ENCODE peak calls at places on chromosomes 4 and X, in six cellular contexts. One of them, this sample, is unnamed.

GRCh38 chr4:53863163-53863562 is 201.2 kb downstream of the CHIC2 start:
- DNase-seq in fibroblast of lung: peak; percentile 69
- DNase-seq in PC-3: no peak
- DNase-seq in endothelial cell of umbilical vein: no peak
- DNase-seq in H9: no peak
- DNase-seq in Karpas-422: no peak
- DNase-seq in this sample: no peak

GRCh38 chrX:1466971-1467561 is 14.4 kb upstream of the ASMTL start:
- DNase-seq in fibroblast of lung: no peak
- DNase-seq in PC-3: no peak
- DNase-seq in endothelial cell of umbilical vein: no peak
- DNase-seq in H9: peak; percentile 28
- DNase-seq in Karpas-422: no peak
- DNase-seq in this sample: peak; percentile 90

GRCh38 chrX:23901805-23902204 is 5.9 kb downstream of the APOO start:
- DNase-seq in fibroblast of lung: peak; percentile 70
- DNase-seq in PC-3: peak; percentile 70
- DNase-seq in endothelial cell of umbilical vein: peak; percentile 81
- DNase-seq in H9: peak; percentile 40
- DNase-seq in Karpas-422: peak; percentile 90
- DNase-seq in this sample: peak; percentile 71

GRCh38 chr4:119730644-119730995 is 102.0 kb upstream of the PDE5A start:
- DNase-seq in fibroblast of lung: no peak
- DNase-seq in PC-3: no peak
- DNase-seq in endothelial cell of umbilical vein: no peak
- DNase-seq in H9: no peak
- DNase-seq in Karpas-422: no peak
- DNase-seq in this sample: no peak

GRCh38 chrX:134167804-134168203 is 69.2 kb upstream of the CCDC160 start:
- DNase-seq in fibroblast of lung: no peak
- DNase-seq in PC-3: no peak
- DNase-seq in endothelial cell of umbilical vein: no peak
- DNase-seq in H9: no peak
- DNase-seq in Karpas-422: no peak
- DNase-seq in this sample: no peak

GRCh38 chrX:103540145-103540544 is 20.9 kb upstream of the RAB40A start:
- DNase-seq in fibroblast of lung: peak; percentile 49
- DNase-seq in PC-3: peak; percentile 51
- DNase-seq in endothelial cell of umbilical vein: no peak
- DNase-seq in H9: no peak
- DNase-seq in Karpas-422: no peak
- DNase-seq in this sample: no peak

GRCh38 chr4:7134737-7135388 is 57.5 kb upstream of the SORCS2 start:
- DNase-seq in fibroblast of lung: peak; percentile 94
- DNase-seq in PC-3: peak; percentile 50
- DNase-seq in endothelial cell of umbilical vein: no peak
- DNase-seq in H9: no peak
- DNase-seq in Karpas-422: no peak
- DNase-seq in this sample: no peak

GRCh38 chr4:148998719-148999118 is 556.5 kb upstream of the NR3C2 start:
- DNase-seq in fibroblast of lung: no peak
- DNase-seq in PC-3: peak; percentile 50
- DNase-seq in endothelial cell of umbilical vein: no peak
- DNase-seq in H9: peak; percentile 58
- DNase-seq in Karpas-422: peak; percentile 68
- DNase-seq in this sample: peak; percentile 32

GRCh38 chr4:46886711-46887110 is 22.3 kb downstream of the COX7B2 start:
- DNase-seq in fibroblast of lung: peak; percentile 12
- DNase-seq in PC-3: peak; percentile 38
- DNase-seq in endothelial cell of umbilical vein: peak; percentile 4
- DNase-seq in H9: no peak
- DNase-seq in Karpas-422: peak; percentile 52
- DNase-seq in this sample: no peak

GRCh38 chr4:114312349-114312748 is 286.3 kb upstream of the UGT8 start:
- DNase-seq in fibroblast of lung: no peak
- DNase-seq in PC-3: no peak
- DNase-seq in endothelial cell of umbilical vein: no peak
- DNase-seq in H9: peak; percentile 31
- DNase-seq in Karpas-422: no peak
- DNase-seq in this sample: no peak

GRCh38 chr4:153806073-153806472 is 17.2 kb upstream of the SFRP2 start:
- DNase-seq in fibroblast of lung: no peak
- DNase-seq in PC-3: no peak
- DNase-seq in endothelial cell of umbilical vein: no peak
- DNase-seq in H9: no peak
- DNase-seq in Karpas-422: no peak
- DNase-seq in this sample: no peak

GRCh38 chrX:115912372-115912897 is 258.1 kb upstream of the AGTR2 start:
- DNase-seq in fibroblast of lung: no peak
- DNase-seq in PC-3: peak; percentile 5
- DNase-seq in endothelial cell of umbilical vein: no peak
- DNase-seq in H9: peak; percentile 62
- DNase-seq in Karpas-422: peak; percentile 93
- DNase-seq in this sample: no peak

GRCh38 chr4:16120720-16121119 is 36.9 kb upstream of the PROM1 start:
- DNase-seq in fibroblast of lung: no peak
- DNase-seq in PC-3: no peak
- DNase-seq in endothelial cell of umbilical vein: no peak
- DNase-seq in H9: peak; percentile 34
- DNase-seq in Karpas-422: peak; percentile 52
- DNase-seq in this sample: peak; percentile 29

GRCh38 chr4:8915201-8916200 is 43.9 kb upstream of the HMX1 start:
- DNase-seq in fibroblast of lung: no peak
- DNase-seq in PC-3: no peak
- DNase-seq in endothelial cell of umbilical vein: no peak
- DNase-seq in H9: no peak
- DNase-seq in Karpas-422: no peak
- DNase-seq in this sample: no peak

GRCh38 chr4:14000091-14000814 is 372.7 kb upstream of the BOD1L1 start:
- DNase-seq in fibroblast of lung: no peak
- DNase-seq in PC-3: peak; percentile 10
- DNase-seq in endothelial cell of umbilical vein: no peak
- DNase-seq in H9: no peak
- DNase-seq in Karpas-422: no peak
- DNase-seq in this sample: no peak

GRCh38 chr4:112060212-112060611 is 85.0 kb upstream of the FAM241A start:
- DNase-seq in fibroblast of lung: no peak
- DNase-seq in PC-3: peak; percentile 59
- DNase-seq in endothelial cell of umbilical vein: peak; percentile 59
- DNase-seq in H9: no peak
- DNase-seq in Karpas-422: peak; percentile 52
- DNase-seq in this sample: peak; percentile 11

GRCh38 chr4:15781427-15782095 is 3.4 kb downstream of the CD38 start:
- DNase-seq in fibroblast of lung: no peak
- DNase-seq in PC-3: no peak
- DNase-seq in endothelial cell of umbilical vein: no peak
- DNase-seq in H9: no peak
- DNase-seq in Karpas-422: no peak
- DNase-seq in this sample: no peak

GRCh38 chr4:43932448-43932847 is 516.2 kb downstream of the KCTD8 start:
- DNase-seq in fibroblast of lung: no peak
- DNase-seq in PC-3: no peak
- DNase-seq in endothelial cell of umbilical vein: no peak
- DNase-seq in H9: no peak
- DNase-seq in Karpas-422: no peak
- DNase-seq in this sample: no peak

GRCh38 chr4:56466910-56467283 is 520 bp upstream of the SRP72 start:
- DNase-seq in fibroblast of lung: no peak
- DNase-seq in PC-3: peak; percentile 19
- DNase-seq in endothelial cell of umbilical vein: no peak
- DNase-seq in H9: no peak
- DNase-seq in Karpas-422: peak; percentile 45
- DNase-seq in this sample: no peak

GRCh38 chr4:147289181-147289580 is 191.7 kb upstream of the EDNRA start:
- DNase-seq in fibroblast of lung: no peak
- DNase-seq in PC-3: no peak
- DNase-seq in endothelial cell of umbilical vein: no peak
- DNase-seq in H9: no peak
- DNase-seq in Karpas-422: no peak
- DNase-seq in this sample: no peak

GRCh38 chr4:14178421-14178820 is 550.9 kb upstream of the BOD1L1 start:
- DNase-seq in fibroblast of lung: peak; percentile 38
- DNase-seq in PC-3: peak; percentile 68
- DNase-seq in endothelial cell of umbilical vein: peak; percentile 62
- DNase-seq in H9: no peak
- DNase-seq in Karpas-422: no peak
- DNase-seq in this sample: peak; percentile 41

GRCh38 chr4:56181140-56181950 is 205.9 kb downstream of the AASDH start:
- DNase-seq in fibroblast of lung: peak; percentile 45
- DNase-seq in PC-3: no peak
- DNase-seq in endothelial cell of umbilical vein: no peak
- DNase-seq in H9: no peak
- DNase-seq in Karpas-422: no peak
- DNase-seq in this sample: no peak

GRCh38 chr4:121973791-121974190 is 21.9 kb upstream of the TRPC3 start:
- DNase-seq in fibroblast of lung: no peak
- DNase-seq in PC-3: no peak
- DNase-seq in endothelial cell of umbilical vein: no peak
- DNase-seq in H9: no peak
- DNase-seq in Karpas-422: no peak
- DNase-seq in this sample: no peak

GRCh38 chr4:121980643-121981042 is 28.8 kb upstream of the TRPC3 start:
- DNase-seq in fibroblast of lung: no peak
- DNase-seq in PC-3: no peak
- DNase-seq in endothelial cell of umbilical vein: no peak
- DNase-seq in H9: no peak
- DNase-seq in Karpas-422: no peak
- DNase-seq in this sample: no peak

GRCh38 chr4:121978169-121978516 is 26.3 kb upstream of the TRPC3 start:
- DNase-seq in fibroblast of lung: no peak
- DNase-seq in PC-3: no peak
- DNase-seq in endothelial cell of umbilical vein: no peak
- DNase-seq in H9: no peak
- DNase-seq in Karpas-422: no peak
- DNase-seq in this sample: no peak

GRCh38 chr4:121977251-121978168 is 25.6 kb upstream of the TRPC3 start:
- DNase-seq in fibroblast of lung: no peak
- DNase-seq in PC-3: no peak
- DNase-seq in endothelial cell of umbilical vein: no peak
- DNase-seq in H9: no peak
- DNase-seq in Karpas-422: peak; percentile 77
- DNase-seq in this sample: peak; percentile 70
- H3K4me2 ChIP-seq in fibroblast of lung: no peak overlapping the region
- H3K4me2 ChIP-seq in PC-3: no peak overlapping the region
- H3K4me2 ChIP-seq in endothelial cell of umbilical vein: no peak overlapping the region
- H3K4me2 ChIP-seq in H9: no peak overlapping the region
- H3K4me2 ChIP-seq in Karpas-422: peak overlapping the region; percentile 60
- H3K4me2 ChIP-seq in this sample: peak overlapping the region; percentile 68

DNA sequence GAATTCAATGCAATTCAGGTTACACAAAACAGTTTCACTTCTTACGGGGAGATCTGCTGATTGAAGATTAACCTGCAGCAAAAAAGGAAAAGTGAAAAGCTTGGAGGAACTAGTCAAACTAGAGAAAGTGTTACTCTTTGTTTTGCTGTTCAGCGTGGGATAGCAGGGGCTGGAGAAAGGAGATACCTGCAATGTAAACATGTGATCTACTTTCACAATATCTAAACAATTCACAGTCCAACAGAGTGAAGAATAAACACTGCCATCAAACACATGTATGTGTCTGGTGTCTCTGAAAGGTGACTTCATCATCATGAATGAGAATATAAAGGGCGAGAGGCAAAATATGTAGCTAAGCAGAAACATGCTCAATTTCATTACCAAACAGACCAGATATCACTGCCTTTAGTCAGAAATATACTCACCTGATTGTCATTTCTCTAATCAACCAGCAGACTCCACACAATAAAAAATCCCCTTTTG is 26.4 kb downstream of the NIPAL1 start:
- DNase-seq in fibroblast of lung: no peak
- DNase-seq in PC-3: no peak
- DNase-seq in endothelial cell of umbilical vein: no peak
- DNase-seq in H9: no peak
- DNase-seq in Karpas-422: no peak
- DNase-seq in this sample: no peak
- H3K4me2 ChIP-seq in fibroblast of lung: no peak overlapping the region
- H3K4me2 ChIP-seq in PC-3: peak overlapping the region; percentile 36
- H3K4me2 ChIP-seq in endothelial cell of umbilical vein: no peak overlapping the region
- H3K4me2 ChIP-seq in H9: no peak overlapping the region
- H3K4me2 ChIP-seq in Karpas-422: no peak overlapping the region
- H3K4me2 ChIP-seq in this sample: peak overlapping the region; percentile 80

GRCh38 chrX:135596495-135596894 is 76.0 kb downstream of the INTS6L start:
- DNase-seq in fibroblast of lung: peak; percentile 1
- DNase-seq in PC-3: peak; percentile 58
- DNase-seq in endothelial cell of umbilical vein: peak; percentile 1
- DNase-seq in H9: peak; percentile 66
- DNase-seq in Karpas-422: peak; percentile 85
- DNase-seq in this sample: peak; percentile 42
- H3K4me2 ChIP-seq in fibroblast of lung: no peak overlapping the region
- H3K4me2 ChIP-seq in PC-3: peak overlapping the region; percentile 44
- H3K4me2 ChIP-seq in endothelial cell of umbilical vein: no peak overlapping the region
- H3K4me2 ChIP-seq in H9: no peak overlapping the region
- H3K4me2 ChIP-seq in Karpas-422: no peak overlapping the region
- H3K4me2 ChIP-seq in this sample: no peak overlapping the region

DNA sequence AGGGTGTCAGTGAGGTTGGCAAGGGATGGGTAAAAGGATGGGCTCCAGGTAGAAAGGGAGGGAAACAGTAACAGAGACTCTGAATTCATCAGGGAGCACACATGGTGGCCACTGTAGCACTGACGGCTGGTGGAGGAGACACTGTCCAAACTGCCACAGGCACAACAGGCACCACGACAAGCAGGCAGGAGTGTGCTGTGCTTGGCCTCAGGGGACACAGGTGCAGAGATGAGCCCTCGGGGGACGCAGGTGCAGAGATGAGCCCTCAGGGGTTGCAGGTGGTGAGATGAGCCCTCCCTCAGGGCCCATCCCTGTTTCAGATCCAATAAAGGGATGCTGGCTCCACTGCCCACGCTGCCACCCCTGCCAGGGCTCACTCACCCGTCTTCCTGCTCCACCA is 7.6 kb downstream of the PDE6B start:
- DNase-seq in fibroblast of lung: no peak
- DNase-seq in PC-3: no peak
- DNase-seq in endothelial cell of umbilical vein: no peak
- DNase-seq in H9: no peak
- DNase-seq in Karpas-422: no peak
- DNase-seq in this sample: peak; percentile 29
- H3K4me2 ChIP-seq in fibroblast of lung: no peak overlapping the region
- H3K4me2 ChIP-seq in PC-3: no peak overlapping the region
- H3K4me2 ChIP-seq in endothelial cell of umbilical vein: no peak overlapping the region
- H3K4me2 ChIP-seq in H9: no peak overlapping the region
- H3K4me2 ChIP-seq in Karpas-422: no peak overlapping the region
- H3K4me2 ChIP-seq in this sample: no peak overlapping the region

GRCh38 chrX:25023908-25024307 is 8.1 kb upstream of the ARX start:
- DNase-seq in fibroblast of lung: no peak
- DNase-seq in PC-3: no peak
- DNase-seq in endothelial cell of umbilical vein: no peak
- DNase-seq in H9: no peak
- DNase-seq in Karpas-422: no peak
- DNase-seq in this sample: no peak

GRCh38 chrX:25020391-25021131 is 4.8 kb upstream of the ARX start:
- DNase-seq in fibroblast of lung: no peak
- DNase-seq in PC-3: no peak
- DNase-seq in endothelial cell of umbilical vein: no peak
- DNase-seq in H9: peak; percentile 83
- DNase-seq in Karpas-422: peak; percentile 66
- DNase-seq in this sample: peak; percentile 25

GRCh38 chrX:25019707-25020390 is 4.1 kb upstream of the ARX start:
- DNase-seq in fibroblast of lung: no peak
- DNase-seq in PC-3: no peak
- DNase-seq in endothelial cell of umbilical vein: no peak
- DNase-seq in H9: no peak
- DNase-seq in Karpas-422: no peak
- DNase-seq in this sample: no peak

GRCh38 chrX:25021132-25021498 is 5.3 kb upstream of the ARX start:
- DNase-seq in fibroblast of lung: no peak
- DNase-seq in PC-3: no peak
- DNase-seq in endothelial cell of umbilical vein: no peak
- DNase-seq in H9: no peak
- DNase-seq in Karpas-422: no peak
- DNase-seq in this sample: no peak

GRCh38 chrX:25022499-25023325 is 6.9 kb upstream of the ARX start:
- DNase-seq in fibroblast of lung: no peak
- DNase-seq in PC-3: no peak
- DNase-seq in endothelial cell of umbilical vein: no peak
- DNase-seq in H9: no peak
- DNase-seq in Karpas-422: no peak
- DNase-seq in this sample: no peak
- H3K4me2 ChIP-seq in fibroblast of lung: no peak overlapping the region
- H3K4me2 ChIP-seq in PC-3: no peak overlapping the region
- H3K4me2 ChIP-seq in endothelial cell of umbilical vein: no peak overlapping the region
- H3K4me2 ChIP-seq in H9: peak overlapping the region; percentile 62
- H3K4me2 ChIP-seq in Karpas-422: no peak overlapping the region
- H3K4me2 ChIP-seq in this sample: no peak overlapping the region

This sample was measured in OCI-LY7.